ENCODE peak calls at places on chromosomes 2 and 18, in seven cellular contexts. K, L, X, Z, R, J and N are unnamed samples.
A peak's percentile ranks its signal among the peaks of the same experiment; 100 is the strongest.

GRCh38 chr2:88642278-88642677 is 15.0 kb upstream of the EIF2AK3 start:
- DNase-seq in L (no peak), K (no peak), Z (no peak), X (no peak), R (no peak), J (no peak), N (no peak)

GRCh38 chr18:58452392-58453166 is 176.3 kb downstream of the ALPK2 start:
- DNase-seq in J (no peak), R (no peak), L (no peak), K (no peak), X (no peak), Z (no peak), N (no peak)

GRCh38 chr18:80190311-80190710 is 57.0 kb downstream of the PARD6G start:
- DNase-seq in Z (no peak), K (no peak), L (no peak), X (no peak), R (no peak), J (no peak), N (no peak)

GRCh38 chr2:118726821-118727220 is 120.6 kb downstream of the EN1 start:
- DNase-seq in J (no peak), R (no peak), K (no peak), Z (no peak), X (no peak), L (no peak), N (no peak)

GRCh38 chr2:70381821-70382220 is 80.0 kb upstream of the FAM136A start:
- DNase-seq in Z (no peak), X (no peak), L (no peak), R (no peak), J (no peak), K (no peak), N (no peak)

GRCh38 chr18:9516437-9517064 is 41.2 kb downstream of the RALBP1 start:
- DNase-seq in J (no peak), L (no peak), X (no peak), Z (no peak), R (no peak), K (no peak), N (no peak)

GRCh38 chr18:46624127-46624526 is 32.9 kb downstream of the LOXHD1 start:
- DNase-seq in K (no peak), Z (no peak), R (no peak), J (no peak), L (no peak), X (no peak), N (no peak)

GRCh38 chr2:203720011-203720410 is 13.6 kb downstream of the CD28 start:
- DNase-seq in K (no peak), Z (no peak), R (no peak), L (no peak), X (no peak), J (no peak), N (no peak)

GRCh38 chr2:102313025-102313424 is 1.7 kb downstream of the IL1RL1 start:
- DNase-seq in J (no peak), K (no peak), X (no peak), R (no peak), Z (no peak), L (no peak), N (no peak)

GRCh38 chr18:77067315-77068061 is 65.1 kb downstream of the MBP start:
- DNase-seq in X (no peak), K (peak; percentile 58), Z (peak; percentile 52), R (no peak), J (peak; percentile 81), L (no peak), N (peak; percentile 86)
- TF ChIP-seq CTCF in X (no peak), K (no peak), Z (no peak), R (no peak), J (no peak), L (no peak), N (no peak)

GRCh38 chr2:110126086-110126773 is 10.6 kb upstream of the MALL start:
- DNase-seq in Z (no peak), L (no peak), R (no peak), X (no peak), K (no peak), J (no peak), N (no peak)
- H3K27ac ChIP-seq in Z (no peak overlapping the region), L (no peak overlapping the region), R (no peak overlapping the region), X (no peak overlapping the region), K (no peak overlapping the region), J (no peak overlapping the region), N (no peak overlapping the region)

DNA sequence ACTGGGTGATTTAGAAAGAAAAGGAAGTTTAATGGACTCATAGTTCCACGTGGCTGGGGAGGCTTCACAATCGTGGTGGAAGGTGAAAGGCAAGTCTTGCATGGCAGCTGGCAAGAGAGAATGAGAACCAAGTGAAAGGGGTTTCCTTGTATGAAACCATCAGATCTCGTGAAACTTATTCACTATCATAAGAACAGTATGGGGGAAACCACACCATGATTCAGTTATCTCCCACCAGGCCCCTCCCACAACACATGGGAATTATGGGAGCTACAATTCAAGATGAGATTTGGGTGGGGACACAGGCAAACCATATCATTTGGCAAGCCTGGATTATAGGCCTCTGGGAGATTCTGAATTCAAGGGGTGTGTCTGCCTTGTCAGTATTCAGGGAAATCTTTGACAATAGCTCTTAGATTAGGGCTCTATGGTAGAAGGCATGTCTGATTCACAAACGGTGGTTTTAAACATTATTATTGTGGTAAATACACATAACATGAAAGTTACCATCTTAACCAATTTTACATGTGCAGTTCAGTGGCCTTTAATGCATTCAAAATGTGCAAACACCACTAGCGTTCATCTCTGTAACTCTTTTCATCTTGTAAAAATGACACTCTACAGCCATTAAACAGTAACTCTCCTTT is 15.3 kb upstream of the PLB1 start:
- DNase-seq in K (no peak), Z (no peak), J (no peak), X (no peak), R (no peak), L (no peak), N (no peak)
- H3K4me3 ChIP-seq in K (no peak overlapping the region), Z (no peak overlapping the region), J (no peak overlapping the region), X (no peak overlapping the region), R (no peak overlapping the region), L (no peak overlapping the region), N (no peak overlapping the region)

GRCh38 chr2:127035212-127035611 is 71.7 kb downstream of the BIN1 start:
- DNase-seq in J (no peak), K (no peak), Z (no peak), X (no peak), L (no peak), R (no peak), N (no peak)
- TF ChIP-seq CTCF in J (no peak), K (no peak), Z (no peak), X (no peak), L (peak; percentile 44), R (no peak), N (no peak)

DNA sequence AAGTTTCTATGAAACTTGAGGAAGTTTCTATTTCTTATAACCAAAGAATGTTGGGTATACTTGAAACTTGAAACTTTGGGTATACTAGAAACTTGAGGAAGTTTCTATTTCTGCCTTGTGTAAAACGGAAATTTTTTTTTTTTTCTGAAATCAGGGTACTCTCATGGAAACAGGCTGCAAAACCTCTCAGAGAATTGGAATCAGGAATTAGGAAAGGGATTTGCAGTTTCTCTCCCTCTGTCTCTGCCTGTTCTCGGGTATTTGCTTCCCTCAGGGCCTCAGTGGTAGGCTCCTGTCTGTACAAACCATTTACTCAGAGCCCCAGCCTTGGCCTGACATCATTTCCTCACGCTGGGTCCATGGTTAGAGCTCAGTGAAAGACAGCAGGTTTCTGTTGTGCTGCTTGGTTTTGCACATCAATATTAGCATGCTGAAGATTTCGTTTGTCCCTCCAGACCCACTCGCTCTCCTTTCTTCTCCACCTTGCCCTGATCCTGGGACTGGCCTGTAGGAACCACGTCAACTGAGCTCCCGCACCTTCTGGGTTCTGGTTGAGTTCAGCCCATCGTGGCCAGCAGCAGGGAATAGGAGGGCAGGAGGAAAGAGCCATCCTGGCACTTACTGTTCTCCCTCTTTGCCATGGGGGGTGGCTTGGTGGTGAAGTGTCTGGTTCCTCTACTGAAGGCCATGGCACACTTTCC is 106.4 kb downstream of the POLR1A start:
- DNase-seq in Z (no peak), J (no peak), L (no peak), K (no peak), X (no peak), R (peak; percentile 12), N (no peak)
- H3K27ac ChIP-seq in Z (peak overlapping the region; percentile 66), J (peak overlapping the region; percentile 83), L (no peak overlapping the region), K (peak overlapping the region; percentile 82), X (peak overlapping the region; percentile 50), R (peak overlapping the region; percentile 37), N (peak overlapping the region; percentile 85)

GRCh38 chr18:32095156-32095555 is 3.5 kb downstream of the RNF138 start:
- DNase-seq in X (no peak), J (no peak), K (no peak), L (no peak), R (no peak), Z (no peak), N (no peak)
- H3K4me3 ChIP-seq in X (no peak overlapping the region), J (no peak overlapping the region), K (no peak overlapping the region), L (no peak overlapping the region), R (no peak overlapping the region), Z (no peak overlapping the region), N (no peak overlapping the region)